ENCODE peak calls at places on chromosomes 4 and X, in four cellular contexts. C is GM23338, B is astrocyte of the spinal cord, L is amygdala. Q is an unnamed sample.

GRCh38 chr4:37597019-37597418 is 89.2 kb downstream of the RELL1 start:
- DNase-seq in C (no peak), B (no peak), L (no peak), Q (peak; percentile 14)

GRCh38 chr4:182416101-182416500 is 172.9 kb downstream of the TENM3 start:
- DNase-seq in C (no peak), B (no peak), L (no peak), Q (no peak)

GRCh38 chr4:80134936-80135701 is 62.1 kb upstream of the ANTXR2 start:
- DNase-seq in C (no peak), B (peak; percentile 17), L (peak; percentile 6), Q (no peak)

GRCh38 chrX:38061335-38061734 is 55.0 kb downstream of the SYTL5 start:
- DNase-seq in C (peak; percentile 1), B (peak; percentile 34), L (no peak), Q (peak; percentile 87)

GRCh38 chr4:164412246-164412645 is 341.7 kb upstream of the SMIM31 start:
- DNase-seq in C (no peak), B (no peak), L (no peak), Q (no peak)

GRCh38 chrX:153766871-153767673 is 3.0 kb downstream of the PLXNB3 start:
- DNase-seq in C (peak; percentile 58), B (no peak), L (no peak), Q (no peak)

GRCh38 chr4:7004331-7004730 is 38.8 kb upstream of the TADA2B start:
- DNase-seq in C (no peak), B (peak; percentile 24), L (no peak), Q (peak; percentile 99)

GRCh38 chrX:17025903-17026302 is 79.4 kb downstream of the REPS2 start:
- DNase-seq in C (no peak), B (no peak), L (no peak), Q (no peak)

GRCh38 chr4:86549163-86549788 is 44.8 kb upstream of the PTPN13 start:
- DNase-seq in C (no peak), B (no peak), L (no peak), Q (peak; percentile 51)

GRCh38 chrX:120750381-120750780 is 120.5 kb upstream of the C1GALT1C1 start:
- DNase-seq in C (no peak), B (no peak), L (no peak), Q (no peak)

GRCh38 chrX:26845051-26845450 is 618.1 kb downstream of the PPP4R3C start:
- DNase-seq in C (no peak), B (peak; percentile 68), L (no peak), Q (peak; percentile 1)

GRCh38 chr4:168777277-168777965 is 232.6 kb downstream of the CBR4 start:
- DNase-seq in C (no peak), B (no peak), L (no peak), Q (no peak)

GRCh38 chr4:47221721-47222120 is 190.4 kb downstream of the GABRB1 start:
- DNase-seq in C (no peak), B (peak; percentile 78), L (no peak), Q (peak; percentile 73)

GRCh38 chr4:8202526-8203375 is 3.7 kb downstream of the SH3TC1 start:
- DNase-seq in C (no peak), B (no peak), L (no peak), Q (no peak)

GRCh38 chr4:168584321-168584771 is 87.5 kb downstream of the PALLD start:
- DNase-seq in C (no peak), B (peak; percentile 76), L (no peak), Q (peak; percentile 69)

GRCh38 chrX:137882960-137883359 is 317.0 kb downstream of the ZIC3 start:
- DNase-seq in C (no peak), B (no peak), L (no peak), Q (no peak)

GRCh38 chrX:8033175-8033574 is 106.0 kb upstream of the PNPLA4 start:
- DNase-seq in C (no peak), B (no peak), L (no peak), Q (no peak)

GRCh38 chr4:105944535-105944934 is 49.3 kb downstream of the NPNT start:
- DNase-seq in C (no peak), B (peak; percentile 59), L (no peak), Q (peak; percentile 31)

GRCh38 chr4:85776091-85776490 is 301.1 kb downstream of the ARHGAP24 start:
- DNase-seq in C (no peak), B (peak; percentile 51), L (no peak), Q (peak; percentile 62)

Q was measured in M059J.